ENCODE peak calls at places on chromosomes 3 and 15, in six cellular contexts. F, M, G, W, I and S are unnamed samples.

GRCh38 chr3:73029321-73029796 is 32.1 kb upstream of the EBLN2 start:
- DNase-seq in F (no peak), M (no peak), G (no peak), W (no peak), I (no peak), S (no peak)

GRCh38 chr3:33299395-33300081 is 22.3 kb downstream of the FBXL2 start:
- DNase-seq in F (no peak), M (no peak), G (no peak), W (no peak), I (peak), S (no peak)

GRCh38 chr3:126261037-126261436 is 80.7 kb upstream of the ALDH1L1 start:
- DNase-seq in F (peak), M (no peak), G (peak), W (peak), I (no peak), S (no peak)

GRCh38 chr3:192830279-192831110 is 87.2 kb downstream of the MB21D2 start:
- DNase-seq in F (no peak), M (no peak), G (no peak), W (no peak), I (no peak), S (no peak)

GRCh38 chr15:48989175-48989574 is 25.5 kb upstream of the SHC4 start:
- DNase-seq in F (no peak), M (no peak), G (no peak), W (no peak), I (no peak), S (no peak)

GRCh38 chr15:83694030-83694429 is 40.1 kb downstream of the ADAMTSL3 start:
- DNase-seq in F (peak), M (no peak), G (no peak), W (no peak), I (no peak), S (no peak)

GRCh38 chr3:107411779-107412178 is 34.5 kb downstream of the CCDC54 start:
- DNase-seq in F (no peak), M (no peak), G (no peak), W (no peak), I (no peak), S (no peak)

GRCh38 chr3:178735032-178735674 is 198.9 kb downstream of the KCNMB2 start:
- DNase-seq in F (no peak), M (no peak), G (no peak), W (no peak), I (no peak), S (no peak)

GRCh38 chr15:78925076-78925624 is 19.7 kb downstream of the CTSH start:
- DNase-seq in F (no peak), M (peak), G (no peak), W (no peak), I (no peak), S (no peak)

GRCh38 chr15:45276851-45277250 is 24.8 kb downstream of the SLC28A2 start:
- DNase-seq in F (peak), M (no peak), G (no peak), W (peak), I (no peak), S (no peak)

GRCh38 chr15:92906038-92906437 is 5.9 kb downstream of the CHD2 start:
- DNase-seq in F (no peak), M (no peak), G (no peak), W (no peak), I (no peak), S (no peak)

GRCh38 chr3:135927170-135927569 is 38.4 kb upstream of the PPP2R3A start:
- DNase-seq in F (no peak), M (no peak), G (no peak), W (no peak), I (no peak), S (no peak)

GRCh38 chr15:45522179-45522930 is at the start of gene SLC30A4:
- DNase-seq in F (peak), M (peak), G (peak), W (peak), I (no peak), S (peak)

GRCh38 chr15:90595760-90596155 is 66.0 kb downstream of the CRTC3 start:
- DNase-seq in F (no peak), M (peak), G (no peak), W (no peak), I (no peak), S (no peak)

GRCh38 chr15:60070838-60071493 is 66.9 kb downstream of the FOXB1 start:
- DNase-seq in F (no peak), M (no peak), G (no peak), W (no peak), I (no peak), S (no peak)

GRCh38 chr3:16849240-16849639 is 35.5 kb upstream of the PLCL2 start:
- DNase-seq in F (peak), M (peak), G (peak), W (peak), I (no peak), S (no peak)

GRCh38 chr3:133574260-133574881 is 885 bp downstream of the CDV3 start:
- DNase-seq in F (peak), M (peak), G (peak), W (peak), I (no peak), S (peak)

GRCh38 chr3:122689587-122689986 is 8.9 kb downstream of the PARP14 start:
- DNase-seq in F (no peak), M (no peak), G (no peak), W (no peak), I (no peak), S (no peak)

GRCh38 chr3:70980646-70981031 is 602.9 kb downstream of the FOXP1 start:
- DNase-seq in F (no peak), M (no peak), G (no peak), W (no peak), I (no peak), S (no peak)

GRCh38 chr15:34154725-34155204 is 52.9 kb downstream of the PGBD4 start:
- DNase-seq in F (peak), M (no peak), G (no peak), W (no peak), I (peak), S (no peak)

GRCh38 chr3:106814231-106814630 is 563.0 kb upstream of the CCDC54 start:
- DNase-seq in F (no peak), M (no peak), G (no peak), W (no peak), I (no peak), S (no peak)

GRCh38 chr15:58021332-58022230 is 43.9 kb downstream of the ALDH1A2 start:
- DNase-seq in F (no peak), M (no peak), G (no peak), W (no peak), I (no peak), S (no peak)

GRCh38 chr3:192273611-192274010 is 453.7 kb downstream of the FGF12 start:
- DNase-seq in F (peak), M (no peak), G (no peak), W (no peak), I (no peak), S (no peak)

GRCh38 chr3:36792342-36792741 is 28.0 kb upstream of the DCLK3 start:
- DNase-seq in F (peak), M (no peak), G (no peak), W (peak), I (peak), S (no peak)

GRCh38 chr3:64743166-64743565 is 55.4 kb upstream of the ADAMTS9 start:
- DNase-seq in F (no peak), M (no peak), G (no peak), W (no peak), I (no peak), S (no peak)

GRCh38 chr3:172087198-172087597 is 47.8 kb downstream of the FNDC3B start:
- DNase-seq in F (no peak), M (no peak), G (no peak), W (no peak), I (no peak), S (no peak)

GRCh38 chr15:72785452-72786243 is 2.1 kb upstream of the ADPGK start:
- DNase-seq in F (no peak), M (no peak), G (no peak), W (peak), I (no peak), S (no peak)

GRCh38 chr3:122576174-122576940 is 1.1 kb upstream of the PARP15 start:
- DNase-seq in F (no peak), M (no peak), G (no peak), W (no peak), I (no peak), S (no peak)

GRCh38 chr3:72191211-72191960 is 406.4 kb upstream of the PROK2 start:
- DNase-seq in F (no peak), M (no peak), G (no peak), W (no peak), I (no peak), S (no peak)

GRCh38 chr15:75727851-75728715 is 15.4 kb upstream of the CSPG4 start:
- DNase-seq in F (peak), M (peak), G (peak), W (peak), I (peak), S (no peak)

GRCh38 chr15:68019814-68020525 is 34.1 kb upstream of the PIAS1 start:
- DNase-seq in F (no peak), M (no peak), G (no peak), W (no peak), I (no peak), S (no peak)

GRCh38 chr15:68018797-68019196 is 35.3 kb upstream of the PIAS1 start:
- DNase-seq in F (no peak), M (no peak), G (no peak), W (no peak), I (no peak), S (no peak)

GRCh38 chr15:68023307-68024101 is 30.6 kb upstream of the PIAS1 start:
- DNase-seq in F (no peak), M (no peak), G (no peak), W (no peak), I (no peak), S (no peak)

GRCh38 chr15:68020685-68021084 is 33.4 kb upstream of the PIAS1 start:
- DNase-seq in F (no peak), M (no peak), G (no peak), W (no peak), I (no peak), S (no peak)

GRCh38 chr15:68022061-68022460 is 32.1 kb upstream of the PIAS1 start:
- DNase-seq in F (no peak), M (no peak), G (peak), W (no peak), I (no peak), S (no peak)
- TF ChIP-seq POLR2AphosphoS5 in F (no peak), M (peak), G (peak), W (no peak), I (no peak), S (no peak)

GRCh38 chr15:81725590-81725989 is 320.2 kb downstream of the MEX3B start:
- DNase-seq in F (peak), M (no peak), G (no peak), W (no peak), I (no peak), S (no peak)
- TF ChIP-seq POLR2AphosphoS5 in F (no peak), M (no peak), G (no peak), W (no peak), I (no peak), S (no peak)

DNA sequence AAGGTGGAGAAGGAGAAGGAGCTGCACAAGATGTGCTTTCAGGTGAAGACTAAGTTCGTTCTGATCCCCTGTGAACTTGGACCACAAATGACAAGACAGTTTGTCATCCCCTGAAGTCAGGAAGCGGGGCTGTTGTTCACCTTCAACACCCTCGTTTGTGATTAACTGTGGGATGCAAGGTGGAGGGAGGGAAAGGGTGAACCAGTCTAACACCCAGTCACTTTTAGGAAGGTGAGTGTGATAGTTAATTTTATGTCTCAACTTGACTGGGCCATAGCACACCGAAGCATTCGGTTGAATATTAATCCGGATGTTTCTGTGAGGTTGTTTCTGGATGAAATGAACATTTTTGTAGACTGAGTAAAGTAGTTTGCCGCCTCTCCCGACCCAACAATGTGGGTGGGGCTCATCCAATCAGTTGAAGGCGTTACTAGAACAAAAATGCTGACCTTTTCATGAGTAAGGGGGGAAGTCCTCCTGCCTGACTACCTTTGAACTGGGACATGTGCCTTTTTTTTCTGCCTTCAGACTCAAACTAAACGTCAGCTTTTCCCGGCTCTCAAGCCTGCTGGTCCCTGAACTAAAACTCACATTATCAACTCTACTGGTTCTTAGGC is 263.8 kb upstream of the SLITRK3 start:
- DNase-seq in F (no peak), M (no peak), G (no peak), W (no peak), I (no peak), S (no peak)
- TF ChIP-seq POLR2AphosphoS5 in F (no peak), M (no peak), G (no peak), W (no peak), I (no peak), S (no peak)

GRCh38 chr3:182925944-182926337 is 54.4 kb downstream of the DCUN1D1 start:
- DNase-seq in F (no peak), M (no peak), G (no peak), W (no peak), I (no peak), S (no peak)
- TF ChIP-seq POLR2AphosphoS5 in F (no peak), M (no peak), G (no peak), W (no peak), I (no peak), S (no peak)

GRCh38 chr3:112114558-112115160 is 18.4 kb downstream of the GCSAM start:
- DNase-seq in F (no peak), M (no peak), G (no peak), W (no peak), I (no peak), S (no peak)

GRCh38 chr3:112115161-112115739 is 17.8 kb downstream of the GCSAM start:
- DNase-seq in F (no peak), M (no peak), G (no peak), W (no peak), I (no peak), S (no peak)

GRCh38 chr3:112104774-112105173 is 18.6 kb downstream of the C3orf52 start:
- DNase-seq in F (no peak), M (no peak), G (no peak), W (no peak), I (no peak), S (no peak)

GRCh38 chr3:112111785-112112402 is 21.2 kb downstream of the GCSAM start:
- DNase-seq in F (peak), M (no peak), G (no peak), W (peak), I (peak), S (no peak)

DNA sequence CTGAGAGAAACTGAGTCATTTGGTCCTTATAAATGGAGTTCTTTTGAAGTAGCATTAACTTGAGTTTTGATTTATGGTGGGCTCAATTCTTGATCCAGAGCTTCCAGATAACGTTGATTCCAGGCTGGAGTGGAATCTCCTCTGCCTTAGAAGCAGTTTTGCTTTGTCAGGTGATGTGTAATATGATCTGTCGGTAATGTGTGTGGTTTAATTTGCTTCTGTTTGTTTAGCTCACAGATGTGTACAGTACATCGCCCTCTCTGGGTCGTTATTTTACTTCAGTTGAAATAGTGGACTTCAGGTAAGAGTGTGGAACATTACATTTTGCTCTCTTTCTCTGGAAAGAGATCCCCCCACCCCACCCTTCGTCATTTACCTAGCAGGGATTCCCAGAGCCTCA is 23.1 kb downstream of the C3orf52 start:
- DNase-seq in F (no peak), M (no peak), G (no peak), W (no peak), I (no peak), S (no peak)
- TF ChIP-seq POLR2AphosphoS5 in F (no peak), M (no peak), G (no peak), W (no peak), I (no peak), S (no peak)